ENCODE peak calls at places on chromosomes 7 and 10, in ten cellular contexts. C is kidney tubule cell; V is AG09309; B is activated CD4-positive, CD25-positive, alpha-beta regulatory T cell; H is effector memory CD8-positive, alpha-beta T cell; D is H9; M is GM18507; X is glomerular endothelial cell; J is sciatic nerve; G is DMS 273 treated with DMSO at 0.1 percent for 48 hours. Y is an unnamed sample.

GRCh38 chr7:84144935-84145334 is 49.7 kb downstream of the SEMA3A start:
- DNase-seq in C (no peak), V (no peak), B (no peak), H (no peak), D (no peak), M (no peak), X (no peak), J (no peak), G (no peak), Y (no peak)

GRCh38 chr10:35872666-35873065 is 230.6 kb upstream of the FZD8 start:
- DNase-seq in C (no peak), V (no peak), B (no peak), H (no peak), D (no peak), M (no peak), X (no peak), J (no peak), G (peak; percentile 23), Y (no peak)

GRCh38 chr7:102830206-102830605 is 81.4 kb downstream of the FAM185A start:
- DNase-seq in C (no peak), V (no peak), B (no peak), H (no peak), D (no peak), M (no peak), X (no peak), J (no peak), G (no peak), Y (no peak)

GRCh38 chr7:116578526-116578925 is 53.7 kb downstream of the CAV1 start:
- DNase-seq in C (no peak), V (no peak), B (no peak), H (no peak), D (no peak), M (no peak), X (no peak), J (no peak), G (no peak), Y (no peak)

GRCh38 chr10:22713853-22714523 is 390 bp downstream of the PIP4K2A start:
- DNase-seq in C (peak; percentile 41), V (no peak), B (no peak), H (peak; percentile 28), D (peak; percentile 34), M (no peak), X (no peak), J (peak; percentile 65), G (no peak), Y (no peak)

GRCh38 chr7:66964391-66964790 is 31.0 kb downstream of the SBDS start:
- DNase-seq in C (no peak), V (peak; percentile 13), B (no peak), H (no peak), D (no peak), M (no peak), X (no peak), J (no peak), G (no peak), Y (no peak)

GRCh38 chr7:27947581-27948278 is 207.8 kb downstream of the TAX1BP1 start:
- DNase-seq in C (peak; percentile 30), V (no peak), B (no peak), H (no peak), D (no peak), M (no peak), X (no peak), J (no peak), G (no peak), Y (peak; percentile 34)

GRCh38 chr7:98185101-98185500 is 26.1 kb upstream of the BHLHA15 start:
- DNase-seq in C (no peak), V (no peak), B (no peak), H (no peak), D (no peak), M (no peak), X (no peak), J (no peak), G (no peak), Y (no peak)

GRCh38 chr7:170551-171363 is 21.6 kb upstream of the FAM20C start:
- DNase-seq in C (no peak), V (no peak), B (no peak), H (no peak), D (no peak), M (no peak), X (no peak), J (no peak), G (no peak), Y (no peak)

GRCh38 chr7:69199661-69200060 is 398.6 kb upstream of the AUTS2 start:
- DNase-seq in C (no peak), V (no peak), B (no peak), H (no peak), D (no peak), M (no peak), X (no peak), J (no peak), G (no peak), Y (no peak)

GRCh38 chr7:48904975-48905374 is 19.4 kb upstream of the CDC14C start:
- DNase-seq in C (peak; percentile 70), V (no peak), B (no peak), H (no peak), D (no peak), M (no peak), X (no peak), J (no peak), G (no peak), Y (no peak)

GRCh38 chr10:14601872-14602725 is 172.6 kb downstream of the FAM107B start:
- DNase-seq in C (peak; percentile 96), V (no peak), B (no peak), H (peak; percentile 53), D (peak; percentile 20), M (peak; percentile 28), X (no peak), J (no peak), G (no peak), Y (no peak)

GRCh38 chr10:112792487-112793196 is 157.4 kb upstream of the TCF7L2 start:
- DNase-seq in C (no peak), V (peak; percentile 41), B (no peak), H (no peak), D (no peak), M (no peak), X (no peak), J (no peak), G (no peak), Y (peak; percentile 56)

GRCh38 chr7:155296788-155297516 is 726 bp upstream of the INSIG1 start:
- DNase-seq in C (peak; percentile 86), V (peak; percentile 38), B (peak; percentile 68), H (peak; percentile 86), D (peak; percentile 49), M (no peak), X (no peak), J (peak; percentile 81), G (no peak), Y (peak; percentile 49)

GRCh38 chr7:98400538-98401427 is at the start of gene BAIAP2L1:
- DNase-seq in C (peak; percentile 93), V (no peak), B (peak; percentile 44), H (peak; percentile 51), D (peak; percentile 96), M (peak; percentile 60), X (no peak), J (peak; percentile 71), G (peak; percentile 75), Y (no peak)

Y was measured in amygdala.